ENCODE peak calls at places on chromosomes 7 and 10, in nine cellular contexts. G is NCI-H748 treated with DMSO at 0.1 percent for 48 hours, J is NCI-H460, O is GM12865, X is T-helper 9 cell, D is hippocampal formation, V is lower lobe of right lung, T is heart left ventricle, Y is sciatic nerve. W is an unnamed sample.

GRCh38 chr10:97007417-97007816 is 175.3 kb downstream of the LCOR start:
- DNase-seq in V (no peak), O (no peak), T (no peak), G (no peak), X (no peak), D (no peak), Y (no peak), J (no peak), W (no peak)

GRCh38 chr10:101695404-101695732 is 398 bp upstream of the FBXW4 start:
- DNase-seq in V (no peak), O (no peak), T (no peak), G (no peak), Y (no peak), J (no peak), D (no peak), X (no peak), W (no peak)

GRCh38 chr7:84236398-84236797 is 41.8 kb upstream of the SEMA3A start:
- DNase-seq in J (no peak), D (no peak), X (no peak), T (no peak), Y (no peak), V (no peak), G (no peak), O (no peak), W (no peak)

GRCh38 chr10:70232155-70232858 is 922 bp downstream of the PPA1 start:
- DNase-seq in T (no peak), V (peak), X (peak), O (peak), D (no peak), Y (peak), G (no peak), J (peak), W (no peak)

GRCh38 chr7:83793558-83793957 is 144.6 kb upstream of the SEMA3E start:
- DNase-seq in J (no peak), Y (no peak), X (no peak), D (no peak), O (no peak), G (no peak), T (no peak), V (no peak), W (no peak)

GRCh38 chr7:151454306-151454705 is 14.4 kb upstream of the CRYGN start:
- DNase-seq in V (no peak), X (no peak), O (no peak), Y (no peak), D (no peak), G (no peak), T (no peak), J (no peak), W (no peak)

GRCh38 chr7:131307627-131308026 is 20.0 kb upstream of the MKLN1 start:
- DNase-seq in Y (no peak), X (no peak), O (no peak), V (no peak), D (no peak), G (no peak), T (no peak), J (no peak), W (no peak)

GRCh38 chr10:104331208-104331838 is 6.9 kb downstream of the ITPRIP start:
- DNase-seq in Y (no peak), G (peak), J (no peak), T (no peak), D (no peak), X (no peak), V (no peak), O (no peak), W (no peak)

GRCh38 chr10:132962623-132963429 is 20.5 kb upstream of the CFAP46 start:
- DNase-seq in V (no peak), D (no peak), Y (peak), G (no peak), X (no peak), J (no peak), O (no peak), T (no peak), W (no peak)

GRCh38 chr10:30940279-30940678 is 91.4 kb downstream of the ZNF438 start:
- DNase-seq in V (no peak), G (no peak), O (no peak), T (no peak), J (no peak), X (no peak), Y (no peak), D (no peak), W (no peak)

GRCh38 chr7:116261904-116262303 is 51.6 kb downstream of the TES start:
- DNase-seq in X (no peak), T (no peak), J (no peak), D (no peak), G (no peak), O (peak), Y (no peak), V (no peak), W (no peak)

GRCh38 chr10:116973946-116974345 is 31.0 kb downstream of the SHTN1 start:
- DNase-seq in O (no peak), V (no peak), T (no peak), G (no peak), Y (no peak), X (no peak), J (no peak), D (no peak), W (no peak)

GRCh38 chr7:41247128-41247865 is 455.6 kb downstream of the INHBA start:
- DNase-seq in J (peak), T (no peak), G (no peak), V (no peak), X (no peak), D (no peak), Y (no peak), O (no peak), W (no peak)

GRCh38 chr7:149753370-149754233 is 19.8 kb downstream of the ZNF467 start:
- DNase-seq in G (no peak), T (no peak), X (no peak), Y (no peak), D (no peak), J (peak), V (peak), O (no peak), W (peak)

GRCh38 chr7:113119429-113119828 is 1.1 kb upstream of the SMIM30 start:
- DNase-seq in O (no peak), V (no peak), D (no peak), G (no peak), X (no peak), Y (no peak), T (no peak), J (no peak), W (no peak)

GRCh38 chr7:17339139-17339538 is 40.7 kb downstream of the AHR start:
- DNase-seq in T (no peak), O (no peak), G (no peak), D (no peak), Y (no peak), X (no peak), V (no peak), J (no peak), W (no peak)

GRCh38 chr10:72260588-72261322 is 13.0 kb upstream of the DDIT4 start:
- DNase-seq in G (peak), J (peak), T (peak), X (peak), Y (peak), D (peak), V (peak), O (peak), W (peak)

W was measured in WTC11.